ENCODE peak calls at places on chromosomes 12 and 14, in eight cellular contexts. O is spleen, P is GM23338, T is transverse colon, U is stomach, F is esophagus muscularis mucosa, D is Panc1, V is upper lobe of left lung. C is an unnamed sample. For H3K36me3, the result is how much of the 10 kb centered on the place peaks cover.

GRCh38 chr14:49249022-49249421 is 337.2 kb downstream of the RPS29 start:
- DNase-seq in F (no peak), U (no peak), P (no peak), V (no peak), D (no peak), T (no peak), O (no peak), C (no peak)

GRCh38 chr14:77141592-77142288 is at the start of gene ZDHHC22:
- DNase-seq in T (no peak), O (no peak), D (no peak), F (no peak), V (no peak), P (peak), U (no peak), C (no peak)

GRCh38 chr12:57611116-57611809 is at the start of gene ARHGEF25:
- DNase-seq in U (peak), D (no peak), P (peak), V (peak), O (no peak), T (peak), F (no peak), C (no peak)

GRCh38 chr14:54275997-54276396 is 120.8 kb upstream of the CDKN3 start:
- DNase-seq in U (no peak), P (no peak), V (no peak), F (no peak), T (no peak), D (no peak), O (no peak), C (no peak)

GRCh38 chr12:20040844-20041243 is 327.5 kb upstream of the PDE3A start:
- DNase-seq in D (no peak), F (no peak), O (no peak), U (no peak), T (no peak), P (peak), V (no peak), C (no peak)

GRCh38 chr12:107983871-107984480 is 145.1 kb upstream of the WSCD2 start:
- DNase-seq in T (no peak), F (no peak), O (no peak), V (no peak), P (no peak), U (no peak), D (no peak), C (peak)

GRCh38 chr12:68561830-68562229 is 48.9 kb upstream of the RAP1B start:
- DNase-seq in U (no peak), O (no peak), P (no peak), F (no peak), D (no peak), T (no peak), V (no peak), C (no peak)

GRCh38 chr12:91181053-91181452 is 1.6 kb downstream of the DCN start:
- DNase-seq in V (no peak), F (no peak), O (no peak), U (no peak), P (no peak), D (no peak), T (no peak), C (no peak)

GRCh38 chr12:115426732-115427131 is 742.8 kb upstream of the TBX3 start:
- DNase-seq in O (no peak), P (no peak), V (no peak), F (no peak), D (no peak), T (no peak), U (no peak), C (no peak)

GRCh38 chr12:132718644-132719043 is 8.0 kb downstream of the PGAM5 start:
- DNase-seq in P (no peak), F (no peak), T (no peak), D (no peak), O (no peak), V (no peak), U (no peak), C (no peak)

GRCh38 chr14:95488376-95489162 is 27.9 kb downstream of the SYNE3 start:
- DNase-seq in D (no peak), P (no peak), F (no peak), T (no peak), U (no peak), O (no peak), V (no peak), C (no peak)

GRCh38 chr14:33362934-33363333 is 424.3 kb downstream of the NPAS3 start:
- DNase-seq in V (no peak), O (no peak), F (no peak), D (no peak), U (no peak), P (no peak), T (no peak), C (no peak)

GRCh38 chr12:97943359-97943758 is 480.8 kb downstream of the RMST start:
- DNase-seq in O (no peak), F (no peak), T (no peak), U (no peak), V (no peak), D (no peak), P (peak), C (no peak)

GRCh38 chr12:125069616-125070015 is 4.4 kb downstream of the AACS start:
- DNase-seq in T (no peak), U (no peak), P (no peak), D (no peak), F (no peak), O (peak), V (no peak), C (no peak)

GRCh38 chr12:95674088-95674595 is 116.4 kb downstream of the NTN4 start:
- DNase-seq in P (no peak), D (no peak), V (no peak), F (no peak), O (no peak), T (no peak), U (no peak), C (no peak)

GRCh38 chr14:56659361-56659760 is 79.8 kb downstream of the TMEM260 start:
- DNase-seq in D (no peak), F (no peak), V (no peak), P (peak), O (no peak), U (no peak), T (no peak), C (no peak)

GRCh38 chr12:85865905-85866304 is 8.2 kb upstream of the NTS start:
- DNase-seq in P (no peak), F (no peak), D (no peak), U (no peak), T (no peak), V (no peak), O (no peak), C (no peak)

GRCh38 chr14:69696633-69697557 is 70.0 kb upstream of the SRSF5 start:
- DNase-seq in D (no peak), O (no peak), P (no peak), U (no peak), T (no peak), V (no peak), F (no peak), C (no peak)

GRCh38 chr12:32265920-32266319 is 133.4 kb upstream of the FGD4 start:
- DNase-seq in F (no peak), P (no peak), D (no peak), V (no peak), O (no peak), U (no peak), T (no peak), C (no peak)

GRCh38 chr14:21241218-21241819 is 27.9 kb downstream of the HNRNPC start:
- DNase-seq in D (no peak), O (no peak), T (no peak), P (peak), V (no peak), F (no peak), U (no peak), C (no peak)

GRCh38 chr12:131808744-131809371 is 19.3 kb upstream of the MMP17 start:
- DNase-seq in O (peak), D (no peak), T (peak), F (no peak), P (peak), U (no peak), V (peak), C (no peak)

GRCh38 chr12:113048716-113049127 is 7.8 kb upstream of the DTX1 start:
- DNase-seq in D (no peak), F (no peak), P (peak), U (peak), V (peak), T (peak), O (no peak), C (no peak)

GRCh38 chr12:51441583-51441982 is 17.0 kb downstream of the SLC4A8 start:
- DNase-seq in O (no peak), D (no peak), F (no peak), P (no peak), U (no peak), V (no peak), T (no peak), C (no peak)

GRCh38 chr14:74501135-74501614 is 7.6 kb downstream of the ISCA2 start:
- DNase-seq in V (peak), D (no peak), O (no peak), T (peak), P (peak), U (peak), F (no peak), C (no peak)

GRCh38 chr12:108341356-108341755 is 2.2 kb upstream of the CMKLR1 start:
- DNase-seq in D (no peak), O (no peak), U (no peak), F (no peak), V (no peak), P (no peak), T (no peak), C (no peak)

GRCh38 chr12:47616440-47616839 is 89.4 kb downstream of the RPAP3 start:
- DNase-seq in U (no peak), F (no peak), T (no peak), V (no peak), O (no peak), D (no peak), P (no peak), C (no peak)

GRCh38 chr12:51448618-51449256 is 24.1 kb downstream of the SLC4A8 start:
- DNase-seq in P (no peak), D (no peak), T (no peak), F (no peak), U (no peak), O (no peak), V (no peak), C (no peak)

GRCh38 chr14:92437309-92437708 is 76.3 kb upstream of the RIN3 start:
- DNase-seq in F (no peak), O (no peak), P (no peak), U (no peak), V (no peak), T (no peak), D (no peak), C (no peak)

GRCh38 chr14:102928412-102929348 is 6.2 kb downstream of the AMN start:
- DNase-seq in T (peak), D (no peak), F (no peak), V (peak), U (peak), O (peak), P (peak), C (no peak)

GRCh38 chr14:36281309-36281708 is 39.1 kb downstream of the MBIP start:
- DNase-seq in D (no peak), U (no peak), P (peak), T (no peak), O (no peak), F (no peak), V (no peak), C (no peak)

GRCh38 chr12:102645968-102646367 is 165.6 kb upstream of the IGF1 start:
- DNase-seq in O (no peak), D (no peak), U (no peak), V (no peak), F (no peak), P (no peak), T (no peak), C (no peak)
- TF ChIP-seq POLR2AphosphoS5 in O (no peak), D (no peak), U (no peak), V (no peak), F (no peak), P (no peak), T (no peak), C (no peak)

GRCh38 chr12:121420109-121420508 is 20.2 kb downstream of the RNF34 start:
- DNase-seq in V (no peak), U (no peak), T (no peak), D (no peak), P (no peak), F (no peak), O (no peak), C (no peak)
- H3K36me3 ChIP-seq in V (half or more), U (half or more), T (half or more), D (under half), P (under half), F (half or more), O (half or more), C (half or more)

GRCh38 chr14:89013098-89013504 is 188.7 kb downstream of the TTC8 start:
- DNase-seq in U (peak), T (peak), F (no peak), V (no peak), D (peak), P (peak), O (no peak), C (no peak)

GRCh38 chr14:89013698-89014569 is 189.5 kb downstream of the TTC8 start:
- DNase-seq in D (no peak), T (no peak), F (no peak), P (no peak), O (no peak), V (no peak), U (no peak), C (no peak)

GRCh38 chr14:89011327-89011726 is 186.9 kb downstream of the TTC8 start:
- DNase-seq in U (no peak), P (no peak), T (no peak), F (no peak), D (no peak), O (no peak), V (no peak), C (no peak)

GRCh38 chr14:89012272-89013097 is 188.0 kb downstream of the TTC8 start:
- DNase-seq in D (no peak), P (no peak), V (no peak), F (no peak), T (peak), U (no peak), O (no peak), C (no peak)

DNA sequence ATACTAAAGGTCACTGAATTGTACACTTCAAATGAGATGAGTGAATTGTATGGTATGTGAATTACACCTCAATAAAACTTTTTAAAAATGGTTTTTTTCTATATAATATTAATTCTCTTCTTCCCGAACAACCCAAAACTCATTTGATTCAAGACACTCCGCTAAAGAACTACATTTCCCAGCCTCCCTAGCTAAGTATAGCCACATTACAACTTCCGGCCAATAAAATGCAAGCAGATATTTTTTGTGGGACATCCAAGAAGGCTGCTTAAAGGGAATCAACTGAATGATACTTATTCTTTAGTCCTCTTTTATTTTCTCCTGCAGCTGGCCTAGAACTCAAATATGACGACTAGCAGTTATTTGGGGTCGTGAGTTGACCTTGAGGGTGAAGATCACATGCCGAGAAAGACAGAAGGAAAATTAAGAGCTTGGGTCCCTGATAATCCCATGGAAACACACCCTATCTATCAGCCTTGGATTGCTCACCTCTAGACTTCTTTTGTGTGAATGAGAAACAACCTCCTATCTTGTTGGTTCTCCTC is 187.3 kb downstream of the TTC8 start:
- DNase-seq in D (no peak), F (no peak), O (no peak), P (peak), T (no peak), U (no peak), V (no peak), C (no peak)
- H3K4me3 ChIP-seq in D (peak), F (no peak), O (no peak), P (no peak), T (peak), U (peak), V (no peak), C (no peak)

GRCh38 chr14:91117960-91118359 is 4.1 kb downstream of the DGLUCY start:
- DNase-seq in P (peak), V (no peak), T (no peak), O (peak), F (no peak), D (no peak), U (no peak), C (no peak)

GRCh38 chr14:91116913-91117588 is 3.2 kb downstream of the DGLUCY start:
- DNase-seq in V (no peak), T (no peak), D (no peak), U (no peak), O (no peak), P (no peak), F (no peak), C (no peak)

GRCh38 chr14:91118511-91119068 is 4.7 kb downstream of the DGLUCY start:
- DNase-seq in V (no peak), D (no peak), O (no peak), T (no peak), U (no peak), F (no peak), P (peak), C (no peak)

GRCh38 chr14:91123201-91123600 is 9.3 kb downstream of the DGLUCY start:
- DNase-seq in D (no peak), U (no peak), V (no peak), O (peak), T (no peak), P (no peak), F (no peak), C (no peak)

GRCh38 chr14:91119556-91120311 is 5.9 kb downstream of the DGLUCY start:
- DNase-seq in O (no peak), F (no peak), U (peak), T (peak), V (no peak), P (no peak), D (peak), C (no peak)
- TF ChIP-seq POLR2AphosphoS5 in O (no peak), F (peak), U (peak), T (no peak), V (no peak), P (no peak), D (no peak), C (peak)

GRCh38 chr12:46364777-46365580 is 7.6 kb downstream of the SLC38A2 start:
- DNase-seq in U (peak), T (peak), F (no peak), D (no peak), P (no peak), O (no peak), V (peak), C (no peak)

GRCh38 chr12:46362895-46363581 is 9.5 kb downstream of the SLC38A2 start:
- DNase-seq in V (no peak), U (no peak), F (no peak), O (no peak), D (no peak), P (no peak), T (no peak), C (no peak)

GRCh38 chr12:46365951-46366379 is 6.6 kb downstream of the SLC38A2 start:
- DNase-seq in D (no peak), O (no peak), P (no peak), T (no peak), V (no peak), U (no peak), F (no peak), C (no peak)

GRCh38 chr12:46363582-46364299 is 8.8 kb downstream of the SLC38A2 start:
- DNase-seq in O (no peak), V (no peak), F (no peak), D (no peak), U (no peak), T (no peak), P (no peak), C (no peak)

GRCh38 chr12:46364300-46364696 is 8.3 kb downstream of the SLC38A2 start:
- DNase-seq in V (no peak), T (no peak), O (no peak), P (no peak), U (no peak), D (no peak), F (no peak), C (no peak)
- H3K36me3 ChIP-seq in V (half or more), T (half or more), O (half or more), P (half or more), U (half or more), D (half or more), F (half or more), C (half or more)